ENCODE peak calls at places on chromosomes 11 and 22, in ten cellular contexts. L, Y, I, K, M, Q, U, B, Z and D are unnamed samples.
A peak's percentile ranks its signal among the peaks of the same experiment; 100 is the strongest.

GRCh38 chr22:46632646-46633249 is 12.6 kb downstream of the GRAMD4 start:
- DNase-seq in L (no peak), Y (no peak), I (no peak), K (no peak), M (no peak), Q (no peak), U (no peak), B (peak; percentile 14), Z (no peak), D (no peak)

GRCh38 chr22:29442976-29443375 is 4.6 kb downstream of the RFPL1 start:
- DNase-seq in L (no peak), Y (no peak), I (no peak), K (no peak), M (no peak), Q (no peak), U (no peak), B (no peak), Z (no peak), D (no peak)

GRCh38 chr22:35010543-35010942 is 55.4 kb upstream of the ISX start:
- DNase-seq in L (no peak), Y (no peak), I (no peak), K (no peak), M (no peak), Q (no peak), U (no peak), B (no peak), Z (no peak), D (no peak)

GRCh38 chr11:69106124-69106811 is 49.5 kb upstream of the SMIM38 start:
- DNase-seq in L (peak; percentile 54), Y (no peak), I (no peak), K (no peak), M (no peak), Q (no peak), U (no peak), B (no peak), Z (no peak), D (no peak)

GRCh38 chr11:64890084-64890944 is 11.9 kb upstream of the EHD1 start:
- DNase-seq in L (no peak), Y (no peak), I (no peak), K (no peak), M (no peak), Q (no peak), U (no peak), B (no peak), Z (no peak), D (no peak)

GRCh38 chr11:126636911-126637799 is 281.7 kb downstream of the ST3GAL4 start:
- DNase-seq in L (no peak), Y (no peak), I (no peak), K (peak; percentile 34), M (no peak), Q (no peak), U (peak; percentile 93), B (no peak), Z (no peak), D (peak; percentile 39)

GRCh38 chr11:75760710-75761493 is 7.7 kb upstream of the DGAT2 start:
- DNase-seq in L (no peak), Y (no peak), I (no peak), K (peak; percentile 67), M (no peak), Q (no peak), U (peak; percentile 91), B (no peak), Z (no peak), D (no peak)

GRCh38 chr11:112524808-112525207 is 264.1 kb upstream of the PLET1 start:
- DNase-seq in L (no peak), Y (no peak), I (peak; percentile 15), K (no peak), M (no peak), Q (no peak), U (peak; percentile 23), B (peak; percentile 27), Z (peak; percentile 17), D (no peak)

GRCh38 chr11:75532200-75532972 is 6.6 kb upstream of the GDPD5 start:
- DNase-seq in L (peak; percentile 72), Y (peak; percentile 79), I (no peak), K (peak; percentile 43), M (peak; percentile 78), Q (peak; percentile 71), U (peak; percentile 68), B (peak; percentile 62), Z (peak; percentile 55), D (peak; percentile 89)

GRCh38 chr22:17665884-17666283 is 27.3 kb downstream of the BCL2L13 start:
- DNase-seq in L (no peak), Y (no peak), I (no peak), K (no peak), M (no peak), Q (no peak), U (peak; percentile 29), B (no peak), Z (no peak), D (no peak)

GRCh38 chr11:44654596-44654995 is 72.2 kb upstream of the TSPAN18 start:
- DNase-seq in L (no peak), Y (no peak), I (no peak), K (no peak), M (no peak), Q (no peak), U (no peak), B (no peak), Z (no peak), D (no peak)

GRCh38 chr22:30685178-30685577 is 9.5 kb upstream of the OSBP2 start:
- DNase-seq in L (no peak), Y (no peak), I (no peak), K (no peak), M (no peak), Q (no peak), U (no peak), B (no peak), Z (no peak), D (no peak)

GRCh38 chr11:62602141-62603071 is 741 bp upstream of the MTA2 start:
- DNase-seq in L (no peak), Y (no peak), I (no peak), K (no peak), M (peak; percentile 77), Q (peak; percentile 73), U (peak; percentile 57), B (peak; percentile 75), Z (peak; percentile 74), D (peak; percentile 81)

DNA sequence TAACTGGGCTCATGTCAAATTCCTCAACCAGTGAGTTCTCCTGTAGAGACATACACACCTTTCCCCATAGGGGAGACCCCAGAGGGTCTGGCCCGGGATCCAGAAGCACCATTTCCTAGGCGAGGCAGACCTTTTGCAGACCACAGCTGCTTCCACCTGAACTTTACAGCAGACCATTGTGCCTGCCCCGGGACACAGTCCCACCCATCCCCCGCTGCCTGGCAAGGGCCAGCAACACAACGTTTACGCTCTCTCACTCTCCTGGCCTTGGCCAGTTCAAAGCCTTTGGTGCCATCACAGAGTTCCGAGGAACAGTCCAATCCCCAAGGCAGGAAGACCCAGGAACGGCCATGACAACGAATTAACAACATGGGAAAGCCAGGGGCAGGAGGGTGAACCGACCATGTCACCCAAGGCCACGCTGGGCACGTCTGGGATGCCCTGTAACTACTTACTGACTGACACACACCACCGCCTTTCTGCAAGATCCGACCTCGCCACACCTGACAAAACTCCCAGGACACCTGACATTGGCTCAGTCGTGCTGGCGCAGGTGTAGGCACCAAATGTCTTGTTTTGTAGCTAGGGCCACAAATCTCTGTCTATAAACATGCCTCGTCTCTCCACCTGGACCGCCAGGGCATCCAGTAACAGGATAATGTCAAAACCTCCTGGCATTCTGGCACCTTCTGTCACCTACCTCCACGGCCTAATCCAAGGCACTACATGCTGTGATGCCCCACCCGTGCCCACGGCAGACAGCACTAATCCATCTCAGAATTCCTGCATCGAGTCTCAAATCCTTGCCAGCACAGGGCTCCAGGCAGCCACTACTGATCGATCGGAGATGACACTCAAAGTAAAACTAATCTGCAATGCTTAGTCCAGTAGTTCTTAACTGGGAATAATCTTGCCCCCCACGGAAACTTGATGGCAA is 51.3 kb downstream of the MYH9 start:
- DNase-seq in L (no peak), Y (no peak), I (no peak), K (no peak), M (no peak), Q (no peak), U (no peak), B (no peak), Z (no peak), D (no peak)
- H3K4me1 ChIP-seq in L (peaks cover 34% of the 10 kb centered on the region), Y (peaks cover 41% of the 10 kb centered on the region), I (peaks cover 86% of the 10 kb centered on the region), K (peaks cover 87% of the 10 kb centered on the region), M (peaks cover 49% of the 10 kb centered on the region), Q (peaks cover 66% of the 10 kb centered on the region), U (peaks cover 64% of the 10 kb centered on the region), B (peaks cover 100% of the 10 kb centered on the region), Z (peaks cover 100% of the 10 kb centered on the region), D (peaks cover 62% of the 10 kb centered on the region)

GRCh38 chr22:25111579-25112517 is 87.8 kb upstream of the CRYBB3 start:
- DNase-seq in L (no peak), Y (no peak), I (peak; percentile 31), K (no peak), M (peak; percentile 75), Q (no peak), U (peak; percentile 7), B (no peak), Z (no peak), D (no peak)

GRCh38 chr22:25113316-25113721 is 86.3 kb upstream of the CRYBB3 start:
- DNase-seq in L (no peak), Y (no peak), I (no peak), K (peak; percentile 60), M (peak; percentile 48), Q (no peak), U (no peak), B (no peak), Z (no peak), D (no peak)

GRCh38 chr22:25110846-25111578 is 88.6 kb upstream of the CRYBB3 start:
- DNase-seq in L (peak; percentile 89), Y (no peak), I (peak; percentile 33), K (peak; percentile 87), M (peak; percentile 67), Q (peak; percentile 27), U (peak; percentile 79), B (peak; percentile 49), Z (peak; percentile 31), D (peak; percentile 79)

GRCh38 chr22:25112538-25113253 is 87.0 kb upstream of the CRYBB3 start:
- DNase-seq in L (no peak), Y (no peak), I (no peak), K (no peak), M (no peak), Q (no peak), U (no peak), B (no peak), Z (no peak), D (no peak)

GRCh38 chr22:25114369-25115362 is 85.0 kb upstream of the CRYBB3 start:
- DNase-seq in L (no peak), Y (no peak), I (no peak), K (peak; percentile 84), M (no peak), Q (no peak), U (no peak), B (no peak), Z (no peak), D (no peak)
- H3K4me1 ChIP-seq in L (peaks cover 4% of the 10 kb centered on the region), Y (no peaks in the 10 kb centered on the region), I (peaks cover 34% of the 10 kb centered on the region), K (peaks cover 55% of the 10 kb centered on the region), M (no peaks in the 10 kb centered on the region), Q (peaks cover 11% of the 10 kb centered on the region), U (no peaks in the 10 kb centered on the region), B (peaks cover 31% of the 10 kb centered on the region), Z (peaks cover 54% of the 10 kb centered on the region), D (peaks cover 4% of the 10 kb centered on the region)

GRCh38 chr11:123045101-123045500 is 16.8 kb downstream of the HSPA8 start:
- DNase-seq in L (no peak), Y (no peak), I (no peak), K (no peak), M (no peak), Q (no peak), U (no peak), B (no peak), Z (no peak), D (no peak)
- H3K4me1 ChIP-seq in L (peaks cover 7% of the 10 kb centered on the region), Y (no peaks in the 10 kb centered on the region), I (no peaks in the 10 kb centered on the region), K (no peaks in the 10 kb centered on the region), M (no peaks in the 10 kb centered on the region), Q (no peaks in the 10 kb centered on the region), U (no peaks in the 10 kb centered on the region), B (no peaks in the 10 kb centered on the region), Z (peaks cover 4% of the 10 kb centered on the region), D (no peaks in the 10 kb centered on the region)

GRCh38 chr11:83037877-83038276 is 33.8 kb downstream of the RAB30 start:
- DNase-seq in L (no peak), Y (no peak), I (no peak), K (no peak), M (no peak), Q (no peak), U (peak; percentile 30), B (no peak), Z (no peak), D (no peak)
- H3K4me1 ChIP-seq in L (peaks cover 22% of the 10 kb centered on the region), Y (peaks cover 44% of the 10 kb centered on the region), I (peaks cover 27% of the 10 kb centered on the region), K (peaks cover 24% of the 10 kb centered on the region), M (peaks cover 15% of the 10 kb centered on the region), Q (no peaks in the 10 kb centered on the region), U (peaks cover 48% of the 10 kb centered on the region), B (peaks cover 49% of the 10 kb centered on the region), Z (peaks cover 66% of the 10 kb centered on the region), D (peaks cover 31% of the 10 kb centered on the region)